ENCODE peak calls at places on chromosome 21, in five cellular contexts. Y is HCT116, T is A549, J is adrenal gland, M is tibial nerve. W is an unnamed sample.

GRCh38 chr21:16535100-16535418 is 805.3 kb downstream of the USP25 start:
- DNase-seq in T (no peak), M (peak; percentile 82), J (peak; percentile 95), Y (no peak), W (peak; percentile 59)

GRCh38 chr21:43767980-43768867 is 7.9 kb downstream of the CSTB start:
- DNase-seq in T (peak; percentile 38), Y (peak; percentile 39), M (peak; percentile 38), J (peak; percentile 79), W (peak; percentile 86)

GRCh38 chr21:15275615-15276228 is 210.9 kb upstream of the NRIP1 start:
- DNase-seq in M (no peak), Y (no peak), J (no peak), T (no peak), W (no peak)

GRCh38 chr21:32886339-32886738 is 114.8 kb upstream of the PAXBP1 start:
- DNase-seq in T (no peak), M (no peak), J (no peak), Y (no peak), W (no peak)

GRCh38 chr21:45003331-45004058 is 63.7 kb downstream of the SLX9 start:
- DNase-seq in T (no peak), J (no peak), M (no peak), Y (no peak), W (peak; percentile 35)

GRCh38 chr21:32455548-32455947 is 43.0 kb downstream of the EVA1C start:
- DNase-seq in M (no peak), J (no peak), Y (no peak), T (no peak), W (no peak)

GRCh38 chr21:24123785-24124184 is 1483.5 kb downstream of the MRPL39 start:
- DNase-seq in J (no peak), T (no peak), M (no peak), Y (no peak), W (no peak)

GRCh38 chr21:40386301-40386911 is 460.6 kb downstream of the DSCAM start:
- DNase-seq in Y (no peak), T (peak; percentile 3), J (peak; percentile 79), M (peak; percentile 39), W (no peak)

GRCh38 chr21:37047079-37047478 is 25.8 kb downstream of the PIGP start:
- DNase-seq in J (no peak), M (no peak), Y (no peak), T (no peak), W (peak; percentile 66)

GRCh38 chr21:18350216-18350615 is 53.4 kb downstream of the TMPRSS15 start:
- DNase-seq in T (no peak), M (no peak), J (no peak), Y (no peak), W (no peak)

GRCh38 chr21:44971672-44971995 is 31.8 kb downstream of the SLX9 start:
- DNase-seq in Y (no peak), T (no peak), J (no peak), M (no peak), W (no peak)

GRCh38 chr21:17370263-17370662 is 142.6 kb upstream of the CXADR start:
- DNase-seq in T (no peak), J (no peak), Y (no peak), M (no peak), W (no peak)

GRCh38 chr21:36980280-36981048 is 14.0 kb upstream of the HLCS start:
- DNase-seq in Y (no peak), J (peak; percentile 33), M (no peak), T (no peak), W (no peak)

GRCh38 chr21:46221664-46222435 is 6.7 kb downstream of the LSS start:
- DNase-seq in Y (no peak), T (no peak), M (no peak), J (no peak), W (peak; percentile 15)

DNA sequence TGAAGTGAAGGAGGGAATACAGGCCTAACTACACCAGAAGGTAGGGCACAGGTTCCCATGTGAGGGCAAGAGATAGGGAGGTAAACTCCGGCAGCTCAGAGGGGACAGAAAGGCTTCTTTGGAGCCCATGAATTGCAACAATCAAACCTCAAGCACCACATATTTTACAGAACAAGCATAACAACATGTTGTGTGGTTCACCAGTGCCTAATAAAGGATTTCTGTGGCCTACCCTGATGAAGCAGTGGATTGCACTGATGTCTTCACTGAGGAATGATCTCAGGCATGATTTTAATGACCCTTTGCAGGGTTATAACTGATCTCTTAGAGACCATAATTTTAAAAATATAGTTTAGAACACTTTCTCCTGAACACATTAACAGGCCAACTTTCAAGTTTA is 77.4 kb downstream of the RUNX1 start:
- DNase-seq in T (no peak), J (no peak), M (no peak), Y (no peak), W (no peak)
- TF ChIP-seq POLR2A in T (no peak), J (no peak), M (no peak), Y (no peak), W (no peak)

DNA sequence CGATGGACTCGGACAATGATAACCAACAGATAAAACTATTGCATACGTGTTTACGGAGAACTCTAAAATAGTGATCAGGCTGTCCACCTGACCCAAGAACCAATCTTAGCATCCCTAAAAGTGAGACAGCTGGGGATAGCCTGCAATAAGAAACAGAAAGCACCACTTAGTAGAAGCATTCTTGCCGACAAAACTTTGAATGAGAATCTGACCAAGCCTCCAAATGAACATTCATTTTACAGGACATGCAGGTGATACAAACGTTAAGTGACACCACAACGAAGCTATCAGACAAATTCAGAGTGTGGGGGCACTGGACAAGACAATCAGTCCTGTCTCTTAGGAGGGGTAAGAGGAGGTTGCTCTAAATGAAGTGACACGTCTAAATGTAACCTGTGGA is 1.2 kb downstream of the PSMG1 start:
- DNase-seq in T (no peak), Y (no peak), M (no peak), J (no peak), W (no peak)
- H3K4me3 ChIP-seq in T (peak overlapping the region; percentile 94), Y (peak overlapping the region; percentile 80), M (peak overlapping the region; percentile 99), J (peak overlapping the region; percentile 76), W (peak overlapping the region; percentile 97)

DNA sequence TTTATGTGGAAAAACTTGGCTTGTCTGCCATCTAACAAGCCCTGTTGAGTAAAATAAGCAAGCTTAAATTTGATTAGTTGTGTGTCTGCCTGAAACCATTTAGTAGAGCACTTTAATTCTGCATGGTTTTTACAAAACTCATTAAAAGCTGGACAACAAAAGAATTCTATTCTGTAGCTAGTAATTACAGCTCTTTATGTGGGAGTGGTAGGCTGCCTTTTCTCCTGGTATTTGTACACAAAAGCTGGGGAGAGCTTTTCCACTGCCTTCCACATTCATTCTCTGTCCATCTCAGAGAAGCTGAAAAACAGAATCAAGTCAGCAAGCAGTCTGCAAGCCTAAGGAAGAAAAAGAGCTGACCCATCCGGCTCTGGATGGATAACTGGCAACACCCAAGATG is 1.8 kb downstream of the ETS2 start:
- DNase-seq in M (no peak), Y (no peak), J (no peak), T (no peak), W (no peak)
- H3K4me1 ChIP-seq in M (no peaks in the 10 kb centered on the region), Y (peaks cover 13% of the 10 kb centered on the region), J (no peaks in the 10 kb centered on the region), T (peaks cover 66% of the 10 kb centered on the region), W (peaks cover 7% of the 10 kb centered on the region)

DNA sequence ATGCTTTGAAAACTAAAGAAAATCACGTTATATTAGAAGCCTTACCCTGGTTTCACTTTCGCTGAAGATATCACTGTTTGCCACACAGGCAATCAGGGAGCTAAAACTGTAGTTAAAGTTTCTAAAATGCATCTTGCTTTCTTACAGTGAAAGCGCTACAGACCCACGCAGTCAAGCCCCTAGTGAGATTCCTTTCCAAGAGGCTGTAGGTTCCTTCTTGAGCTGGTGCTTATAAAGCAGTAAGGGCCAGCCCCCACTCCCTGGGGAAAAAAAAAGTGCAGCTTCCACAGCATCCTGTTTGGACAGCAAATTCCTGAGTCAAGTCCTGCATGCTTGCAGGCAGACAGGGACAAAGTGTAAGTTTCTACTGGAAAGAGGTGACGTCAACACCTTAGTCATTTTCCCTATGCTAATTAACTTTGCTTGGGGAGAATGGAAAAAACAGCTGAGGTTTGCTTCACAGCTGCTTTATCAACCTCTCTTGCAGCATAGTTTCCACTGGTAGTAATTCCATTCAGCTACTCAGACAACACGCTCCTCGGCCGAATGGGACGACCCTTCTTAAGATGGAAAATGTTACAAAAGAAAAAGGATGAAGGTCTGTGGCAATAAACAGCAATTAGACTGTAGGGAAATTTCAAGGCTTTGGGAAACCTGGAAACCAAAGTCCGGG is 14.7 kb upstream of the KCNE1 start:
- DNase-seq in M (peak; percentile 76), T (peak; percentile 78), Y (peak; percentile 74), J (peak; percentile 83), W (no peak)
- TF ChIP-seq POLR2A in M (peak; percentile 40), T (no peak), Y (no peak), J (peak; percentile 83), W (peak; percentile 52)

GRCh38 chr21:42032968-42033367 is 22.8 kb upstream of the ZBTB21 start:
- DNase-seq in T (no peak), M (no peak), Y (no peak), J (no peak), W (no peak)
- H3K4me3 ChIP-seq in T (no peak overlapping the region), M (no peak overlapping the region), Y (no peak overlapping the region), J (no peak overlapping the region), W (no peak overlapping the region)

DNA sequence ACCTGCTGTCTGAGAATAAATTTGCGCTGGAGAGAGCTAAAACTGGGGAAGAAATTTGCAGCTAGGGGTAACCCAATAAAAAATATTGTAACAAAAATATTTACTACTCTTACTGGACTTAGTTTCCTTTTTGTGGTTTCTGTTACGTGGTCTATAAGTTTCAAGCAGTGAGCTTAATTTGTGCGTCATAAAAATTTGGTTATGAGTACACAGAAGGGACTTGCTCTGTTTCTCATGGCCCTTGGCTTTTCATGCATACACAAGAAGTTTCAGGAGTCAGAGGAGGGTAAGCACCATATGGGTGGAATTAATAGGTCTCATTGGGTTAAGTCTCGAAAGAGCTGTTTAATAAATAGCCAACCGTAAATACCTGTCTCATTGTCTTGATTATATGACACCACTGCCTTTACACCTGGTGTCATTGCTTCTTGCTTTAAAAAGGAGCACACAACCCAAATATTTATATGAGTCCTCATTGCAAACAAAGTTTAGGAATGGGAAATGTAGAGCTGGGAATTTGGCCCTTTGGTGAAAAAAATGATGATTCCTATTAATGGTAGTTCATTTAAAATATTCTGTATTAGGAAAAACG is 1.9 kb downstream of the BACH1 start:
- DNase-seq in T (no peak), M (no peak), Y (no peak), J (no peak), W (no peak)
- H3K4me1 ChIP-seq in T (peaks cover 48% of the 10 kb centered on the region), M (no peaks in the 10 kb centered on the region), Y (peaks cover 10% of the 10 kb centered on the region), J (peaks cover 29% of the 10 kb centered on the region), W (peaks cover 58% of the 10 kb centered on the region)

DNA sequence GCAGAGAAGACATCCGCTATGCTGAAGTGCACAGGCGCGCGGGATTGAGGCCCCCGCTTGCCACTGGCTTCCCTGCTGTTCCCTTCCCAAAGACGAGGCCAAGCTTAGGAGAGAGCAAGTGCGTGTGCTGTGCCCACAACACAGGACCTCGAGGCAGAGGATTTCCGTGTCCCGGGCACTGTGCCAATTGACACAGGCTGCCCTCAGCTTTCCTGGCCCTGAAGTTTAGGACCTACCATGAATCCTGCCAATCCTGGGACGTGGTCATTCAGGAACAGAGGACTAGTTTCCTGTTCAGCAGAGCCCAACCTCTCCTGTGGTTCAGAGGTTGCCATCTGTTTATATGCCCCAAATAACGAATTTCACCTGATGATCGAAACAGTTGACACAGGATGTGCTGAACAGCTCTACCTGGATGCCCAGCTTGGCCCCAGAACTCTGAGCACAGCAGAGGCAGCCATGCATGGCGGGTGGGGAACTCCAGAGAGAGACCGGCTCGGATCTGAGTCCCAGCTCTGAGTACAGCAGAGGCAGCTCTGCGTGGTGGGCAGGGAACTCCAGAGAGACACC is 22.0 kb downstream of the SLC37A1 start:
- DNase-seq in Y (no peak), J (peak; percentile 55), T (no peak), M (no peak), W (peak; percentile 64)
- TF ChIP-seq POLR2A in Y (no peak), J (no peak), T (no peak), M (no peak), W (no peak)